ENCODE peak calls at places on chromosomes 3 and 15, in seven cellular contexts. A is fibroblast of lung, U is Peyer's patch, V is body of pancreas, T is aorta, W is stomach, L is MM.1S. J is an unnamed sample. For H3K4me1, the result is how much of the 10 kb centered on the place peaks cover.

GRCh38 chr15:97745481-97746071 is 214.9 kb upstream of the ARRDC4 start:
- DNase-seq in A (no peak), T (no peak), L (peak), U (peak), W (peak), V (peak), J (peak)

GRCh38 chr3:195068481-195069080 is 202.4 kb downstream of the XXYLT1 start:
- DNase-seq in T (peak), W (no peak), U (peak), A (no peak), V (no peak), L (no peak), J (no peak)

GRCh38 chr15:98005659-98006058 is 45.2 kb downstream of the ARRDC4 start:
- DNase-seq in V (peak), A (no peak), T (no peak), U (no peak), L (no peak), W (no peak), J (no peak)

GRCh38 chr3:126537116-126537729 is 13.3 kb downstream of the CHST13 start:
- DNase-seq in L (no peak), A (no peak), U (no peak), T (peak), V (no peak), W (no peak), J (no peak)

GRCh38 chr3:48047841-48048456 is 31.7 kb upstream of the MAP4 start:
- DNase-seq in W (no peak), V (no peak), T (no peak), A (peak), U (no peak), L (no peak), J (peak)

GRCh38 chr3:56645407-56645806 is 37.7 kb downstream of the TASOR start:
- DNase-seq in L (no peak), A (no peak), U (no peak), T (no peak), W (no peak), V (no peak), J (no peak)

GRCh38 chr15:22257047-22257667 is 176.8 kb downstream of the OR4M2 start:
- DNase-seq in T (peak), L (peak), U (no peak), V (no peak), A (no peak), W (no peak), J (no peak)

GRCh38 chr3:167929937-167930336 is 165.8 kb downstream of the GOLIM4 start:
- DNase-seq in W (no peak), A (no peak), U (no peak), L (no peak), T (no peak), V (no peak), J (no peak)

GRCh38 chr3:143314291-143315093 is 194.9 kb downstream of the CHST2 start:
- DNase-seq in T (no peak), L (no peak), A (no peak), V (no peak), U (no peak), W (no peak), J (no peak)

GRCh38 chr3:110684436-110684835 is 387.2 kb upstream of the NECTIN3 start:
- DNase-seq in A (no peak), V (no peak), W (no peak), L (no peak), U (no peak), T (no peak), J (no peak)

GRCh38 chr3:124878561-124879394 is 8.4 kb downstream of the ITGB5 start:
- DNase-seq in T (peak), V (peak), L (no peak), U (peak), A (peak), W (no peak), J (peak)

GRCh38 chr15:55879181-55879580 is 114.2 kb downstream of the NEDD4 start:
- DNase-seq in U (no peak), T (no peak), A (peak), W (no peak), L (no peak), V (no peak), J (no peak)

GRCh38 chr3:170154569-170155143 is 26.9 kb downstream of the PHC3 start:
- DNase-seq in A (no peak), V (no peak), T (no peak), W (no peak), L (peak), U (no peak), J (peak)

GRCh38 chr3:36201546-36201945 is 178.8 kb upstream of the STAC start:
- DNase-seq in L (no peak), A (no peak), U (no peak), W (no peak), T (no peak), V (no peak), J (no peak)

GRCh38 chr3:118736107-118736506 is 298.5 kb downstream of the IGSF11 start:
- DNase-seq in V (no peak), W (no peak), L (no peak), A (no peak), T (no peak), U (no peak), J (no peak)

GRCh38 chr3:126483321-126483761 is 7.7 kb upstream of the ZXDC start:
- DNase-seq in W (no peak), T (peak), V (no peak), L (no peak), U (no peak), A (no peak), J (no peak)

DNA sequence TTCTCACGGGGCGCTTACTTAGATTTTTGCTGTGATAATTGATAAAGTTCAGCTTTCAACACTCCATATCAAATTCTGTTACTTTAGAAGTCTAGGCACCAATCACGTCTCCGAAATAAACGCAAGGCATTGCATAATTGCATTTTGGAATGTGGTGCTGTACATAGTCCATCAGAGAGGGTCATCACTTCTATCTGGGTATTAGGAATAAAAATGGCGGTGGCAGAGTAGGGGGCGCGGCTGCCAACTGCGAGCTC is 365 bp upstream of the UQCC5 start:
- DNase-seq in W (no peak), T (no peak), L (no peak), V (no peak), U (no peak), A (no peak), J (no peak)
- H3K4me3 ChIP-seq in W (peak), T (no peak), L (peak), V (no peak), U (peak), A (peak), J (no peak)

GRCh38 chr15:49154799-49155109 is 645 bp downstream of the COPS2 start:
- DNase-seq in V (no peak), T (no peak), U (no peak), L (no peak), W (no peak), A (no peak), J (no peak)

GRCh38 chr15:49152552-49153337 is 2.7 kb downstream of the COPS2 start:
- DNase-seq in L (no peak), T (no peak), W (no peak), A (no peak), V (no peak), U (no peak), J (no peak)

GRCh38 chr15:49155110-49155833 is at the start of gene COPS2:
- DNase-seq in W (peak), A (peak), L (peak), U (peak), T (peak), V (peak), J (peak)

GRCh38 chr15:49155834-49156627 is 632 bp upstream of the COPS2 start:
- DNase-seq in L (no peak), A (peak), T (peak), V (no peak), U (no peak), W (no peak), J (no peak)

GRCh38 chr15:49154359-49154758 is 1.0 kb downstream of the COPS2 start:
- DNase-seq in L (no peak), U (no peak), T (no peak), A (no peak), W (no peak), V (no peak), J (no peak)
- H3K4me1 ChIP-seq in L (under half), U (under half), T (under half), A (under half), W (half or more), V (under half), J (under half)

GRCh38 chr15:96324192-96324895 is 6.2 kb upstream of the NR2F2 start:
- DNase-seq in T (peak), L (no peak), V (no peak), U (no peak), W (no peak), A (peak), J (no peak)

GRCh38 chr15:96322401-96323249 is 7.9 kb upstream of the NR2F2 start:
- DNase-seq in L (no peak), V (no peak), U (no peak), W (no peak), A (peak), T (peak), J (no peak)

GRCh38 chr15:96324900-96325299 is 5.6 kb upstream of the NR2F2 start:
- DNase-seq in L (no peak), U (no peak), T (no peak), V (no peak), W (no peak), A (peak), J (no peak)

GRCh38 chr15:96321422-96322391 is 8.8 kb upstream of the NR2F2 start:
- DNase-seq in L (no peak), U (no peak), V (no peak), A (peak), W (peak), T (peak), J (no peak)

DNA sequence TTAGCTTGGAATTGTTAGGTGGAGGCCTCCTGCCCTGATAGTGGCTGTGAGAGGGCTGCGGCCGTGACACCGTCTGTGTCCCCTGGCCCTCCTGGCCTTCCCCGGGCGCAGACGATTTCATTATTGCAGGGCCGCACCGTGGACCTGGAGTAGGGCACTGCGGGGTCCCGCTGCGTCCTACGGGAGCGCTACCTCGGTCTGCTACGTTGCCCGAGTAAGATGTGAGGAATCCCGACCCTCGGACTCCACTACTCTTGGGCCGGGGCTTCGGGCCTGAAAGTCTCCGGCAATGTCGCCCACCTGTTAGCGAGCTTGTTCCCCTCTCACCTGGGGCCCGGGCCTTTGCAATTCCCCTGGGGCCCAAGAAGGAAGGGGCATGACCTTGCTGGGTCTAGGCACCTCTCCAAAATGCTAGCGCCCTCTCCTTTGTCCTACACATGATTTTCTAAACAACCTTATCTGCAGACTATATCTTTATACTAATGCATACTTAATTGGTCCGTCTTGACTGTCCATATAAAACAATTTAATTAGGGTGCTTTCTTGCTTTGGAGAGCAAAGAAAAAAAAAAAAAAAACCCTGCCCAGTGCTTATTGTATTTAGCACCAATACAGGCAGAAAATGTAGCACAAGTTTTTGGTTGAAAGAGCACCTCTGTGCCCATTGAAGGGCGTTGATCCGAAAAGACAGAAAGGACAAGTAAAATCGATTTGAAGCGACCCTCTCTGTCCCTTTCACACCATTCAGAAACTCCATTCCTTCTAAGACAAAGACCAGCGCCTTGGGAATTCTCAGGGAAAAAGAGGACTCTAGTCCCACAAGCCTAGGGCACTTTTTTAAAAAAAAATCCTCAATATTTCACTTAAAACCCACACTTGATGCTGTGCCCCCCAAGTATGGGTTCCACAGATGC is 7.0 kb upstream of the NR2F2 start:
- DNase-seq in L (no peak), W (no peak), V (no peak), T (no peak), A (peak), U (no peak), J (no peak)
- H3K4me3 ChIP-seq in L (no peak), W (peak), V (no peak), T (no peak), A (no peak), U (no peak), J (no peak)

GRCh38 chr3:113221703-113222257 is 10.4 kb downstream of the BOC start:
- DNase-seq in A (no peak), L (no peak), V (no peak), W (no peak), U (no peak), T (no peak), J (no peak)
- H3K4me1 ChIP-seq in A (under half), L (under half), V (under half), W (under half), U (under half), T (under half), J (under half)

GRCh38 chr15:40241305-40242215 is 2.7 kb downstream of the PAK6 start:
- DNase-seq in T (peak), U (peak), L (no peak), V (no peak), A (no peak), W (peak), J (no peak)

GRCh38 chr15:40240619-40241304 is 1.9 kb downstream of the PAK6 start:
- DNase-seq in L (no peak), A (no peak), V (no peak), T (no peak), U (peak), W (peak), J (no peak)

GRCh38 chr15:40238927-40239591 is at the start of gene PAK6:
- DNase-seq in U (peak), T (no peak), L (no peak), W (peak), V (peak), A (peak), J (peak)

GRCh38 chr15:40239671-40240618 is 1.1 kb downstream of the PAK6 start:
- DNase-seq in V (no peak), U (peak), W (peak), A (no peak), T (no peak), L (no peak), J (no peak)

DNA sequence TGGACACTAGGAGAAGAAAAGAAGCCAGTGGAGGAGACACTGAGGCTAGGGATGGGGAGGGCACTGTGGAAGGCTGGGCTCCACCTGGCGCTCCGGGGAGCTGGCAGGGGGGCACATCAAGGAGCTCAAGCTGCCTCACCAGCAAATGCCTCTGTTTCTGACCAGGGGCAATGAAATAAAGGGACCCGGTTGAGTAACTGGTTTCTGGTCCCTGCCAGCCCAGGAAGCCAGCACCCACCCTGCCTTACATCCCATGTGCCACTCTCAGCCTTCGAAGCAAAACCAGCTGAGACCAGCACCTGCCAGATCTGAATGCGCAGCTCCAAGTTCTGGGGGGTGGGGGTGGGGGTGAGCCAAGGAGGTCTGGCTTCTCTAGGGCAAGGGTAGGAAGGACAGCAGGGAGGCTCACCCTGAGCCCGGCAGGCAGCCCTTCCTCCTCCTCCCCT is 359 bp upstream of the PAK6 start:
- DNase-seq in V (no peak), T (no peak), U (peak), W (peak), A (no peak), L (no peak), J (no peak)
- H3K4me3 ChIP-seq in V (no peak), T (no peak), U (no peak), W (peak), A (peak), L (peak), J (no peak)

J was measured in small intestine.